ENCODE peak calls at places on chromosomes 12 and 14, in eight cellular contexts. M, Q, A, N, D, L, U and P are unnamed samples.
A peak's percentile ranks its signal among the peaks of the same experiment; 100 is the strongest.

GRCh38 chr14:28671425-28671824 is 95.2 kb upstream of the FOXG1 start:
- DNase-seq in L (no peak), N (no peak), M (no peak), U (no peak), D (no peak), Q (no peak), A (no peak), P (no peak)

GRCh38 chr14:68806526-68807147 is 13.8 kb upstream of the ZFP36L1 start:
- DNase-seq in N (no peak), M (no peak), L (no peak), A (peak; percentile 20), D (no peak), Q (peak; percentile 57), U (no peak), P (peak; percentile 86)

GRCh38 chr12:57430117-57430930 is 519 bp downstream of the R3HDM2 start:
- DNase-seq in L (no peak), N (peak; percentile 76), M (peak; percentile 40), D (peak; percentile 95), Q (peak; percentile 78), U (no peak), A (peak; percentile 32), P (no peak)

GRCh38 chr12:81360916-81361315 is 283.0 kb downstream of the ACSS3 start:
- DNase-seq in D (no peak), L (no peak), A (no peak), N (no peak), U (no peak), M (no peak), Q (no peak), P (no peak)

GRCh38 chr12:67989184-67989965 is at the start of gene IFNG-AS1:
- DNase-seq in N (no peak), Q (no peak), D (no peak), L (no peak), A (no peak), U (no peak), M (no peak), P (no peak)

GRCh38 chr14:63875311-63875710 is 22.5 kb downstream of the SYNE2 start:
- DNase-seq in A (no peak), N (no peak), Q (no peak), D (no peak), L (no peak), U (no peak), M (no peak), P (no peak)

GRCh38 chr12:122961551-122962329 is 4.5 kb downstream of the ABCB9 start:
- DNase-seq in D (no peak), U (no peak), N (no peak), L (no peak), Q (no peak), M (no peak), A (no peak), P (no peak)

GRCh38 chr12:8078400-8078799 is 3.7 kb upstream of the NECAP1 start:
- DNase-seq in Q (no peak), N (peak; percentile 60), A (no peak), L (peak; percentile 50), U (no peak), M (peak; percentile 69), D (peak; percentile 23), P (no peak)

GRCh38 chr12:45122776-45123380 is 72.0 kb upstream of the DBX2 start:
- DNase-seq in N (peak; percentile 66), Q (no peak), U (peak; percentile 17), D (no peak), A (no peak), L (peak; percentile 39), M (peak; percentile 15), P (no peak)

GRCh38 chr14:77158175-77158908 is 16.8 kb upstream of the ZDHHC22 start:
- DNase-seq in U (no peak), Q (no peak), L (no peak), A (no peak), N (peak; percentile 68), M (no peak), D (peak; percentile 34), P (no peak)
- TF ChIP-seq POLR2AphosphoS5 in U (no peak), Q (no peak), L (no peak), A (no peak), N (no peak), M (no peak), D (no peak), P (no peak)

GRCh38 chr12:2286051-2286450 is 233.3 kb downstream of the CACNA1C start:
- DNase-seq in N (no peak), U (no peak), Q (no peak), L (no peak), D (no peak), M (no peak), A (no peak), P (no peak)

GRCh38 chr12:2286461-2287131 is 233.8 kb downstream of the CACNA1C start:
- DNase-seq in N (no peak), Q (no peak), U (no peak), D (no peak), L (no peak), A (no peak), M (no peak), P (no peak)

GRCh38 chr12:2288001-2288400 is 235.2 kb downstream of the CACNA1C start:
- DNase-seq in A (no peak), U (no peak), N (no peak), Q (no peak), L (no peak), M (peak; percentile 79), D (no peak), P (no peak)

GRCh38 chr12:2287589-2287988 is 234.8 kb downstream of the CACNA1C start:
- DNase-seq in Q (no peak), N (no peak), A (no peak), L (no peak), D (no peak), M (no peak), U (no peak), P (no peak)

GRCh38 chr12:2287151-2287550 is 234.4 kb downstream of the CACNA1C start:
- DNase-seq in D (no peak), U (no peak), L (no peak), M (no peak), Q (no peak), A (no peak), N (no peak), P (no peak)
- TF ChIP-seq POLR2AphosphoS5 in D (no peak), U (no peak), L (no peak), M (no peak), Q (no peak), A (no peak), N (no peak), P (no peak)

GRCh38 chr12:11653215-11653753 is 3.8 kb downstream of the ETV6 start:
- DNase-seq in D (no peak), M (peak; percentile 85), U (no peak), Q (no peak), A (no peak), N (no peak), L (no peak), P (no peak)
- TF ChIP-seq POLR2AphosphoS5 in D (no peak), M (peak; percentile 87), U (no peak), Q (no peak), A (no peak), N (no peak), L (no peak), P (no peak)

DNA sequence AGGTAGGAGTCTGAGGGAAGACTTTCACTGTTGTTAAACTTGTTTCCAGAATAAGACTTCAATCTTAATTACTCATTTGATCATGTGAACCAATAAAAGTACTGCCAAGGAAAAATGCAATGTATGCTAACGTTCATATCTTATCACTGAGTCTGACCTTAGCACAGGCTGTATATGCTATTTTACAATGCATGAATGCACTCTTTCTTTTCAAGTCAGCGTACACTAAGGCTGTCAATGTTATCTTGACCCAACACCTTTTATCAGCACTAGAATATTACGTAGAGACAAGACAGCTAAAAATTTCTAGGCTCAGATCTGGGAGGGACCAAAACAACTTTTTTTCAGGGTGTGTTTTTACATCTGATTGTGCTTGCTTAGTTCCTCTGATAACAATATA is 26.6 kb downstream of the AREL1 start:
- DNase-seq in L (no peak), M (no peak), Q (no peak), U (no peak), A (no peak), D (peak; percentile 22), N (no peak), P (no peak)
- TF ChIP-seq POLR2AphosphoS5 in L (no peak), M (no peak), Q (no peak), U (no peak), A (no peak), D (no peak), N (no peak), P (no peak)

DNA sequence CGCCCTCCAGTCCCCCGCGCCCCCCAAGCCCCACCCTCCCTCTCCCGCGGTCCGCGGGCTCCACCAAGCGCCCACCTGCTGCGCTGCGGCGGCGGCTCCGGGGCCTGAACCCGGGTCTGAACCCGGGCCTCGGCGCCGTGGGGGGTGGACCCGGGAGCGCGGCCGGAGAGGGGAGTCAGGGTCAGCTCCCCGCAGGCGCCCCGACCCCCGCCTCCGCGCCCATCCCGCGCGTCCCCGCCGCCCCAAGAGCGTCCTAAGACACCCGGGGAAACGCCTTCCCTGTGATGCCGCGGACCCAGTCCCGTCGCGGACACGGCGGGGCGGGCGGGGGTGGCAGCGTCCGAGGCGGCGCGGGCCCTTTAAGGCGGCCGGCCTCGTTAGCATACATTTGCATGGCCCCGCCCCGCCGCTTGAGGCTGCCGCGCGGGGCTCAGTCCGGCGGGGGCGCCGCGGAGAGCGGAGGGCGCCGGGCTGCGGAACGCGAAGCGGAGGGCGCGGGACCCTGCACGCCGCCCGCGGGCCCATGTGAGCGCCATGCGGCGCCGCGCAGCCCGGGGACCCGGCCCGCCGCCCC is at the start of gene MMP17:
- DNase-seq in M (no peak), D (peak; percentile 86), A (no peak), U (no peak), L (no peak), Q (no peak), N (peak; percentile 94), P (no peak)
- TF ChIP-seq POLR2AphosphoS5 in M (no peak), D (peak; percentile 49), A (no peak), U (no peak), L (peak; percentile 85), Q (no peak), N (peak; percentile 82), P (peak; percentile 45)

GRCh38 chr12:121205491-121205890 is 4.4 kb upstream of the P2RX4 start:
- DNase-seq in D (no peak), U (no peak), L (no peak), N (no peak), A (no peak), Q (no peak), M (no peak), P (no peak)

GRCh38 chr12:121209221-121209620 is 708 bp upstream of the P2RX4 start:
- DNase-seq in N (no peak), A (no peak), L (no peak), U (no peak), D (no peak), Q (peak; percentile 72), M (no peak), P (no peak)

GRCh38 chr12:121214171-121214777 is 4.3 kb downstream of the P2RX4 start:
- DNase-seq in U (no peak), L (no peak), D (no peak), A (no peak), Q (no peak), N (no peak), M (peak; percentile 28), P (no peak)

GRCh38 chr12:121212875-121213274 is 2.9 kb downstream of the P2RX4 start:
- DNase-seq in M (no peak), U (no peak), D (no peak), Q (no peak), L (no peak), A (no peak), N (no peak), P (no peak)

GRCh38 chr12:121209629-121210572 is at the start of gene P2RX4:
- DNase-seq in L (peak; percentile 52), Q (peak; percentile 93), N (peak; percentile 90), D (peak; percentile 97), U (peak; percentile 64), M (peak; percentile 87), A (peak; percentile 73), P (peak; percentile 94)
- TF ChIP-seq POLR2AphosphoS5 in L (peak; percentile 95), Q (no peak), N (peak; percentile 86), D (peak; percentile 83), U (peak; percentile 81), M (peak; percentile 91), A (peak; percentile 87), P (peak; percentile 72)